ENCODE peak calls at places on chromosome 22, in four cellular contexts. U is K562, X is H1, Z is GM12878. N is an unnamed sample.

GRCh38 chr22:48238966-48239365 is 1476.5 kb downstream of the TBC1D22A start:
- DNase-seq in U (no peak), Z (no peak), X (no peak), N (no peak)

GRCh38 chr22:25402501-25403283 is 161.8 kb upstream of the GRK3 start:
- DNase-seq in U (no peak), Z (no peak), X (no peak), N (no peak)

GRCh38 chr22:24162377-24162927 is 18.8 kb upstream of the SUSD2 start:
- DNase-seq in X (no peak), U (no peak), Z (no peak), N (no peak)

GRCh38 chr22:39614442-39614841 is 43.9 kb downstream of the CACNA1I start:
- DNase-seq in U (no peak), Z (no peak), X (no peak), N (no peak)

GRCh38 chr22:45235851-45236342 is 4.8 kb downstream of the KIAA0930 start:
- DNase-seq in Z (no peak), X (no peak), U (no peak), N (no peak)

GRCh38 chr22:17483670-17484372 is 79.5 kb upstream of the SLC25A18 start:
- DNase-seq in Z (no peak), U (no peak), X (no peak), N (no peak)

GRCh38 chr22:35070451-35071093 is 4.6 kb downstream of the ISX start:
- DNase-seq in Z (no peak), X (no peak), U (no peak), N (no peak)

GRCh38 chr22:41915035-41915782 is at the start of gene SHISA8:
- DNase-seq in Z (no peak), U (no peak), X (no peak), N (no peak)

DNA sequence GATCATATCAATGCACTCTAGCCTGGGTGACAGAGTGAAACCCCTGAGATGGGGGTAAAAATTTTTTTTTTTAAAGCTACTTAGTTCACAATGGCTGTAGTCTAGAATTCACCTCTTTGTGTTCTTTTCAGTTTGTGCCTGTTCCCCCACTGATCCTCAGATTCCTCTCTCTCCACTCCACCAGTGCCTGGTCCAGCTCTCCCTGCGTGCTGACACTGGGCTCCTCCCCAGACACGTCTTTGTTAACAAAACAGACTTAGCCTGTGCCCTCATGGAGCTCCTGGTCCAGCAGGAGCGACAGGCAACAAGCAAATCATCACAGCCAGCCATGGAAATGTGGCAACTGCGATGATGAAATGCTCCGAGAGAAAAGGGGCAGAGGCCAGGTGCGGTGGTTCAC is 34.0 kb downstream of the IFT27 start:
- DNase-seq in X (no peak), Z (no peak), U (no peak), N (no peak)
- TF ChIP-seq SP1 in X (no peak), Z (no peak), U (no peak), N (no peak)

DNA sequence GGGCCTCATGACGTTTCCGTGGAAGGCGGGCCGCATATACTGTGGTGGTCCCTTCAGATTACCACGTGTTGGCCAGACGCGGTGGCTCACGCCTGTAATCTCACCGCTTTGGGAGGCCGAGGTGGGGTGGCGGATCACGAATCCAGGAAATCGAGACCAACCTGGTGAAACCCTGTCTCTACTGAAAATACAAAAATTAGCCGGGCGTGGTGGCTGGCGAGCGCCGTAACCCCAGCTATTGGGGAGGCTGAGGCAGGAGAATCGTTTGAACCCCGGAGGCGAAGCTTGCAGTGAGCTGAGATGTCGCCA is 853 bp upstream of the DENND6B start:
- DNase-seq in X (no peak), Z (no peak), U (no peak), N (no peak)
- TF ChIP-seq EGR1 in X (no peak), Z (no peak), U (no peak), N (no peak)

GRCh38 chr22:32164084-32164894 is 5.2 kb upstream of the C22orf42 start:
- DNase-seq in U (no peak), Z (no peak), X (no peak), N (no peak)

DNA sequence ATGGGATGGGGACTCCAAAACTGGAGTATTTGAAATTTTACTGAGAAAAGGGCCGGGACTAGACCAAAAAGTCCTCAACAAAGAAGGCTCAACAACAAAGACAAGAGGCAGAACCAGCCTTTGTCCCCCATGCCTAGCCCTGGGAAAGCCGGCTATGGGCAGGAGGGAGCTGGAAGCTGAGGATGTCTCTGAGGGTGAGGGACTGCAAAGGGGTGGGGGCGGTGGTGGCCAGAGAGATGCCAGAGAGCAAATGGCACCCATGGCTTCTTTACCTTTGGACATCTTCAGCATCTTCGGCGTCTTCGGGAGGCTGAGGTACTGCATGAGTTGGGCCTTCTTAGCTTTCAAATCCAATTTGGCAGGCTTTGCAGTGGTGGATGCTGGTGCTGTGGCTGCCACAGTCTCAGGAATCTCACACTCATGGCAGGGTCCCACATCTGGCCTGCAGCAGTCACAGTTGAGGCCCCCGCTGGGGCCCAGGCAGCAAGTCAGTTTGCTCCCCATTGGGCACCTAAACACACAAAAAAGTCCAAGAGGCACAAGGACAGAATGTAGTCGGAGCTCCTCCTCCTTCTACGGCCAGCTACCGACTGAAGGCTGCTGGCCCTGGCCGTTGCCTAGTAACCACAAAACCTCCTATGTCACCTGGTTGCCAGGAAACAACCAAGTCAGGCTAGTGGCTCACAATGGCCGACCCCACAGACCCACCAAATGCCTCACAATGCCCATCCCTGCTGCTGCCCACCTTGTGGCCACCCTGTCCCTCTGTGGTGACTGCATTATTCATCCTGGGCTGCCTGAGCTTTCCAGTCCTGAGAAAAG is at the start of gene C22orf42:
- DNase-seq in U (no peak), X (no peak), Z (no peak), N (no peak)
- H3K36me3 ChIP-seq in U (no peaks in the 10 kb centered on the region), X (no peaks in the 10 kb centered on the region), Z (no peaks in the 10 kb centered on the region), N (no peaks in the 10 kb centered on the region)

GRCh38 chr22:20992456-20993303 is 9.2 kb downstream of the THAP7 start:
- DNase-seq in Z (no peak), U (no peak), X (no peak), N (no peak)
- TF ChIP-seq SP1 in Z (no peak), U (no peak), X (no peak), N (no peak)

GRCh38 chr22:33952776-33953175 is 32.5 kb upstream of the LARGE1 start:
- DNase-seq in U (no peak), X (no peak), Z (no peak), N (no peak)
- TF ChIP-seq EGR1 in U (no peak), X (no peak), Z (no peak), N (no peak)

DNA sequence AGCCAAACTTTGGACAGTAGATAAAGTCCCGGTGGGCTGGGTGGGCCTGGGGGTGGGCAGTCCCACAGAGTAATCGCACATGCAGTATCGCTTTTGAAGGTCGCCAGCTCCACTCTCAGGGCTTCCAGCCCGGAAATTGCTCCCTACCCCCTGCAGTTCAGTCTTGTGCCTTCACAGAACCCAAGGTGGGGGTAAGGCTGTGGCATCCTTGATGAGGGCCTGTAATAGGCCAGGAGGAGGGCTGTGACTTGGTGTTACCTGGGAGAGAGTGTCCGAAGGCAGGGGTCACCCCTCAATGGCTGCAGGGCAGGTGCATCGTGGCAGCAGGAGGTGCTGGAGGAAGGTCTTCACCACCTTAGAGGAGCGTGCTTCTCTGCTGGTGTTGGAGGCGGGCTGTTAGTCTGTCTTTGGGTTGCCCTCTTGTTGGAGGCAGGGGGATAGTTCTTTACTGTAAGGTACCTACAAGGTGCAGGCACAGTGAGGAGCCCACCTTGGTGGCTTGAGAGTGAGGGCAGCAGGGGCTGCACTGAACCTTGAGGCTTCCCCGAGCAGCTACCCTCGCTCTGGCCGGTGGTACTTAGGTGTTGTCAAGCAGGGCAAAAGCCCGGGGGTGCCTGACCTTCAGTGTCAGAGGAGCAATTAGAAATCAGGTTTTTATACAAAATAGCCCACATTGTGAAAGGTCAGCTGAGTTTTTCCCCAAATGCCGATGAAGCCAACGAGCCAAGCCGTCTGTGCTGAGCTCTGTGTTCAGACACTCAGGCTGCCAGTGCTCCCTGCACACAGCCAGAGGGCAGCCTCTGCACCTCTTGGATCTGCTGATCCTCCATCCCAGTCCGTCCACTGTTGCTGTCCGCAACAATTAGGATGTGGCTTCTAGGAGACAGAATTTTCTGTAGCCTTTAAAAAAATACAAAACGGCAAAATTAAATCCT is 21.9 kb downstream of the SAMM50 start:
- DNase-seq in U (no peak), X (no peak), Z (no peak), N (no peak)
- H3K36me3 ChIP-seq in U (peaks cover 84% of the 10 kb centered on the region), X (peaks cover 11% of the 10 kb centered on the region), Z (peaks cover 42% of the 10 kb centered on the region), N (peaks cover 34% of the 10 kb centered on the region)